ENCODE peak calls at places on chromosomes 6 and 20, in five cellular contexts. K, B, Y, X and F are unnamed samples.
A peak's percentile ranks its signal among the peaks of the same experiment; 100 is the strongest.

GRCh38 chr6:36809933-36810844 is 29.1 kb downstream of the CPNE5 start:
- DNase-seq in B (no peak), K (peak; percentile 41), X (no peak), Y (no peak), F (no peak)

GRCh38 chr20:1657556-1658334 is at the start of gene SIRPG:
- DNase-seq in Y (no peak), K (no peak), B (no peak), X (no peak), F (no peak)

GRCh38 chr20:9204979-9205378 is 136.1 kb downstream of the PLCB4 start:
- DNase-seq in B (no peak), K (no peak), Y (no peak), X (no peak), F (no peak)

GRCh38 chr6:106477158-106477557 is 116.6 kb downstream of the CRYBG1 start:
- DNase-seq in X (no peak), B (no peak), Y (no peak), K (no peak), F (no peak)

GRCh38 chr6:98833101-98834059 is 994 bp upstream of the POU3F2 start:
- DNase-seq in B (peak; percentile 33), Y (peak; percentile 51), X (no peak), K (peak; percentile 76), F (no peak)

GRCh38 chr20:41133709-41134361 is 3.5 kb upstream of the PLCG1 start:
- DNase-seq in B (no peak), Y (no peak), K (no peak), X (peak; percentile 9), F (no peak)

GRCh38 chr6:112595841-112596240 is 248.7 kb downstream of the RFPL4B start:
- DNase-seq in X (no peak), K (no peak), B (no peak), Y (no peak), F (no peak)

GRCh38 chr6:159256128-159256527 is 86.9 kb downstream of the FNDC1 start:
- DNase-seq in X (no peak), K (no peak), Y (no peak), B (no peak), F (no peak)

GRCh38 chr20:59144179-59144830 is 19.3 kb upstream of the ZNF831 start:
- DNase-seq in X (no peak), Y (no peak), K (no peak), B (no peak), F (no peak)

GRCh38 chr6:134517145-134517658 is 199.3 kb upstream of the SGK1 start:
- DNase-seq in B (peak; percentile 88), K (peak; percentile 80), X (no peak), Y (peak; percentile 79), F (no peak)

GRCh38 chr6:68211242-68211795 is 423.8 kb upstream of the ADGRB3 start:
- DNase-seq in K (no peak), Y (no peak), B (no peak), X (no peak), F (no peak)

GRCh38 chr6:36686668-36687513 is 8.4 kb downstream of the CDKN1A start:
- DNase-seq in B (no peak), K (no peak), X (no peak), Y (no peak), F (no peak)

GRCh38 chr6:22880686-22881433 is 311.5 kb downstream of the HDGFL1 start:
- DNase-seq in X (no peak), K (peak; percentile 21), Y (no peak), B (no peak), F (no peak)
- H3K4me1 ChIP-seq in X (peaks cover 12% of the 10 kb centered on the region), K (peaks cover 17% of the 10 kb centered on the region), Y (no peaks in the 10 kb centered on the region), B (peaks cover 4% of the 10 kb centered on the region), F (peaks cover 12% of the 10 kb centered on the region)

DNA sequence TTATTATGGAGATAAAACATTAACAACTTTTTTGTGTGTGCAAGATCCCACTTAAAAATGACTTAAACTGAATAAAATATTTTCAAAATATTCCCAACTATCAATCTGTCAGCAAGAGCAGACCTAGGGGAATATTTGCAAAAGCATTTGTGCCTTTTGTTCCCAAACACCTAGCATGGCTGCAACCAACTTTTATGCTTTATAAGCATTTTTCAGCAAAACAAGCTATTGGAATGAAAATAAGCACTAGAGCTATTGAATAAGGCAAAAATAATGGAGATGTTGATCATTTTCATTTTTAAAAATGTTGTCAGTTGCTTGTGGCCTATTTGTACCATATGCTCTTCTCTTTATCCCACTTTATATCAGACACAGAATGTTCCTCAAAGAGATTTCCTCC is 28.2 kb upstream of the CEP162 start:
- DNase-seq in Y (no peak), K (no peak), B (no peak), X (no peak), F (no peak)
- H3K4me1 ChIP-seq in Y (no peaks in the 10 kb centered on the region), K (peaks cover 25% of the 10 kb centered on the region), B (no peaks in the 10 kb centered on the region), X (no peaks in the 10 kb centered on the region), F (no peaks in the 10 kb centered on the region)

DNA sequence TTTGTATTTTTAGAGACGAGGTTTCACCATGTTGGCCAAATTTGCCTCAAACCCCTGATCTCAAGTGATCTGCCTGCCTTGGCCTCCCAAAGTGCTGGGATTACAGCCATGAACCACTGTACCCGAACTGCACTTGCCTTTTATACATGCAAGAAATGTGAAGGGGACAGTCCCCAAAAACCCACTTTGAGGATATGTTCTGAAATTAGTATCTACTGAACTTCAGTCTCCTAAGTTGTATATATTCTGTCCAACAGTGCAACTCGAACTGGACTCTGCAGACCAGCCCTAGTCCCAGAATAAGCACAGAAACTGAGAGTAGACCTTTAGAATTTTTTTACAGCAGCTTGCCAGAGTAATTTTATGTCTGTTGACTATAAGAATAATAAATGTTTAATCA is 28.5 kb downstream of the BACH2 start:
- DNase-seq in K (no peak), X (no peak), B (no peak), Y (no peak), F (no peak)
- H3K4me1 ChIP-seq in K (no peaks in the 10 kb centered on the region), X (no peaks in the 10 kb centered on the region), B (no peaks in the 10 kb centered on the region), Y (no peaks in the 10 kb centered on the region), F (no peaks in the 10 kb centered on the region)

GRCh38 chr20:48717959-48718223 is 109.9 kb downstream of the PREX1 start:
- DNase-seq in Y (no peak), K (no peak), B (no peak), X (no peak), F (no peak)
- H3K4me1 ChIP-seq in Y (no peaks in the 10 kb centered on the region), K (no peaks in the 10 kb centered on the region), B (peaks cover 5% of the 10 kb centered on the region), X (peaks cover 18% of the 10 kb centered on the region), F (peaks cover 24% of the 10 kb centered on the region)

DNA sequence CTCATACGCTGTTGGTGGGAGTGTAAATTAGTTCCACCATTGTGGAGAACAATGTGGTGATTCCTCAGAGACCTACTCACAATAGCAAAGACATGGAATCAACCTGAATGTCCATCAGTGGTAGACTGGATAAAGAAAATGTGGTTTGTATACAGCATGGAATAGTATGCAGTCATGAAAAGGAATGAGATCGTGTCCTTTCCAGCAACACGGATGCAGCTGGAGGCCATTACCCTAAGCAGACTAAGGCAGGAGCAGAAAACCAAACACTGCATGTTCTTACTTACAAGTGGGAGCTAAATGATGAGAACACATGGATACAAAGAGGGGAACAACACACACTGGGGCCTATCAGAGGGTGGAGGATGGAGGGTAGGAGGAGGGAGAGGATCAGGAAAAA is 54.6 kb downstream of the SYNJ2 start:
- DNase-seq in X (no peak), B (no peak), Y (no peak), K (no peak), F (no peak)
- H3K4me1 ChIP-seq in X (peaks cover 41% of the 10 kb centered on the region), B (peaks cover 36% of the 10 kb centered on the region), Y (peaks cover 2% of the 10 kb centered on the region), K (peaks cover 6% of the 10 kb centered on the region), F (peaks cover 35% of the 10 kb centered on the region)

DNA sequence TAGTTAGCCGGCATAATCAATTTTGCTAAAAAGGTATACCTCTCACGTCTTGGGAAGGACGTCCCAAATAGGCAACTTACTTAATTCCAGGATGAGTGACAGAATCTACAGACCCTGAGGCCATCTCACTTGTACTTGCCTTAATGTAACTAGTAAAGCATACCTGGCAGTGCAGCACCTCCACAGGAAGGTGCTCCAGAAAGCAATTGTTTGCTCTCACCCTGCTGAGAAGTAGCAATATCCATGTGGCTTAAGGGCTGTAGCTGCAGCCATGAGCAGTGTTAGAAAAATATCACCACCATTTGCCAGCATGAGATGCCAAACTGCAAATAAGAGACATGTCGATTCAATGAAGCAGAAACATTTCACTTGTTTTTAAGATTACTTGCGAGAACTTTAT is 151.5 kb downstream of the PRL start:
- DNase-seq in Y (no peak), X (no peak), B (no peak), K (no peak), F (no peak)
- H3K4me1 ChIP-seq in Y (no peaks in the 10 kb centered on the region), X (peaks cover 6% of the 10 kb centered on the region), B (peaks cover 8% of the 10 kb centered on the region), K (peaks cover 45% of the 10 kb centered on the region), F (peaks cover 41% of the 10 kb centered on the region)

GRCh38 chr6:35229304-35229703 is 15.5 kb downstream of the SCUBE3 start:
- DNase-seq in Y (no peak), B (no peak), K (no peak), X (no peak), F (no peak)

GRCh38 chr6:35228483-35228882 is 14.7 kb downstream of the SCUBE3 start:
- DNase-seq in B (no peak), X (no peak), K (no peak), Y (no peak), F (no peak)

GRCh38 chr6:35220711-35221110 is 7.0 kb downstream of the SCUBE3 start:
- DNase-seq in B (no peak), X (no peak), K (no peak), Y (no peak), F (no peak)

GRCh38 chr6:35219683-35220326 is 6.0 kb downstream of the SCUBE3 start:
- DNase-seq in Y (no peak), X (no peak), B (no peak), K (no peak), F (no peak)

DNA sequence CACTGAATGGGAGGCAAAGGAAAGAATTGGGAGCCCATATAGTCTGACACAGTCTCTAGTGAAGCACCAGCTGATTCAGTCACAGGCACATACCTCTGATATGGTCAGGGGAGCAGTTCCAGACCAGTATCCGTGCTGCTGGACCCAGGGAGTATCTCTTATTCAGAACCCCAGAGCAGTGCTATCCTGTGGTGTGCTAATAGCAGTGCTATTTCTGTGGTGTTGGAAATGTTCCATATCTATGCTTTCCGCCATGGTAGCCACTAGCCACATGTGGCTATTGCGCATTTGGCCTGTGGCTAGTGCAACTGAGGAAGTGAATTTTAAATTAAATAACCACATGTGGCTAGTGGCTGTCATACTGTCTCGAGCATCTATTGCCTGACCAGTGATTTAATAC is 11.0 kb downstream of the SCUBE3 start:
- DNase-seq in B (no peak), Y (no peak), K (no peak), X (no peak), F (no peak)
- H3K4me1 ChIP-seq in B (no peaks in the 10 kb centered on the region), Y (peaks cover 15% of the 10 kb centered on the region), K (peaks cover 33% of the 10 kb centered on the region), X (no peaks in the 10 kb centered on the region), F (no peaks in the 10 kb centered on the region)